ENCODE peak calls at places on chromosomes 13 and 19, in eight cellular contexts. U, L, N, O, E, S, V and T are unnamed samples.

GRCh38 chr13:37460211-37460610 is 138.4 kb downstream of the POSTN start:
- DNase-seq in U (no peak), L (no peak), N (no peak), O (no peak), E (no peak), S (no peak), V (peak), T (peak)

GRCh38 chr13:65034266-65034665 is 2195.9 kb downstream of the PCDH9 start:
- DNase-seq in U (no peak), L (no peak), N (no peak), O (no peak), E (no peak), S (no peak), V (no peak), T (no peak)

GRCh38 chr19:11482384-11483050 is 1.7 kb upstream of the ELAVL3 start:
- DNase-seq in U (peak), L (peak), N (peak), O (peak), E (peak), S (peak), V (peak), T (peak)

GRCh38 chr19:32902448-32902847 is 32.9 kb upstream of the SLC7A9 start:
- DNase-seq in U (no peak), L (peak), N (no peak), O (no peak), E (no peak), S (no peak), V (no peak), T (no peak)

GRCh38 chr13:28558126-28558525 is 63.2 kb upstream of the FLT1 start:
- DNase-seq in U (no peak), L (no peak), N (no peak), O (no peak), E (peak), S (no peak), V (peak), T (peak)

GRCh38 chr13:44652223-44652622 is 76.1 kb upstream of the TSC22D1 start:
- DNase-seq in U (no peak), L (no peak), N (no peak), O (no peak), E (no peak), S (no peak), V (no peak), T (no peak)

GRCh38 chr13:27037571-27037970 is 134.0 kb downstream of the USP12 start:
- DNase-seq in U (no peak), L (no peak), N (no peak), O (no peak), E (no peak), S (no peak), V (no peak), T (no peak)

GRCh38 chr19:6480843-6481415 is 658 bp downstream of the DENND1C start:
- DNase-seq in U (no peak), L (no peak), N (no peak), O (no peak), E (no peak), S (peak), V (no peak), T (no peak)

GRCh38 chr19:32289566-32290210 is 55.7 kb upstream of the ZNF507 start:
- DNase-seq in U (no peak), L (no peak), N (no peak), O (no peak), E (no peak), S (no peak), V (no peak), T (no peak)

GRCh38 chr19:46967578-46968018 is 52.0 kb upstream of the NPAS1 start:
- DNase-seq in U (no peak), L (no peak), N (peak), O (no peak), E (no peak), S (no peak), V (no peak), T (no peak)

GRCh38 chr13:64591981-64592380 is 2638.2 kb downstream of the PCDH9 start:
- DNase-seq in U (no peak), L (no peak), N (no peak), O (no peak), E (no peak), S (no peak), V (peak), T (peak)

GRCh38 chr13:100815476-100816046 is 141.0 kb upstream of the TMTC4 start:
- DNase-seq in U (no peak), L (peak), N (no peak), O (no peak), E (no peak), S (no peak), V (no peak), T (no peak)

GRCh38 chr13:64723735-64724134 is 2506.4 kb downstream of the PCDH9 start:
- DNase-seq in U (no peak), L (no peak), N (no peak), O (no peak), E (peak), S (no peak), V (peak), T (peak)

GRCh38 chr13:40983269-40983668 is 35.8 kb downstream of the ELF1 start:
- DNase-seq in U (no peak), L (no peak), N (no peak), O (no peak), E (no peak), S (no peak), V (peak), T (no peak)

GRCh38 chr19:46704379-46705076 is 12.4 kb downstream of the PRKD2 start:
- DNase-seq in U (peak), L (peak), N (peak), O (no peak), E (no peak), S (peak), V (no peak), T (peak)

GRCh38 chr19:20840371-20840770 is 64.3 kb downstream of the ZNF66 start:
- DNase-seq in U (no peak), L (no peak), N (no peak), O (no peak), E (no peak), S (no peak), V (no peak), T (no peak)

GRCh38 chr13:36862722-36863121 is 43.7 kb downstream of the RFXAP start:
- DNase-seq in U (no peak), L (no peak), N (no peak), O (no peak), E (no peak), S (no peak), V (no peak), T (no peak)

GRCh38 chr19:16659464-16659831 is 496 bp downstream of the SMIM7 start:
- DNase-seq in U (no peak), L (no peak), N (no peak), O (no peak), E (no peak), S (no peak), V (no peak), T (no peak)

GRCh38 chr19:3969435-3970312 is 1.2 kb downstream of the DAPK3 start:
- DNase-seq in U (no peak), L (peak), N (peak), O (no peak), E (no peak), S (no peak), V (peak), T (peak)

GRCh38 chr19:27733551-27734266 is 1479.2 kb downstream of the UQCRFS1 start:
- DNase-seq in U (no peak), L (no peak), N (no peak), O (no peak), E (no peak), S (no peak), V (peak), T (no peak)